ENCODE peak calls at places on chromosomes 1 and 21, in nine cellular contexts. V is GM19239; N is naive thymus-derived CD8-positive, alpha-beta T cell; O is activated naive CD4-positive, alpha-beta T cell; D is activated CD8-positive, alpha-beta memory T cell treated with anti-CD3 and anti-CD28 coated beads for 1 hour; Q is SK-MEL-5; C is non-pigmented ciliary epithelial cell; Z is heart left ventricle; T is ovary. W is an unnamed sample.

GRCh38 chr1:25744636-25745425 is 55.2 kb upstream of the SELENON start:
- DNase-seq in O (no peak), V (no peak), C (no peak), N (no peak), Q (no peak), Z (peak), T (no peak), D (no peak), W (no peak)

GRCh38 chr1:108801101-108801500 is 54.6 kb downstream of the STXBP3 start:
- DNase-seq in O (no peak), T (no peak), N (no peak), Q (no peak), C (no peak), V (no peak), D (no peak), Z (no peak), W (no peak)

GRCh38 chr1:153638261-153638660 is 4.4 kb downstream of the CHTOP start:
- DNase-seq in D (no peak), V (no peak), T (no peak), Z (no peak), O (no peak), Q (no peak), C (no peak), N (no peak), W (no peak)

GRCh38 chr1:95309031-95309459 is 75.0 kb downstream of the RWDD3 start:
- DNase-seq in V (no peak), N (no peak), Q (peak), O (no peak), D (no peak), Z (no peak), T (no peak), C (no peak), W (no peak)

GRCh38 chr1:108816049-108816882 is 40.6 kb downstream of the AKNAD1 start:
- DNase-seq in Q (peak), V (no peak), D (no peak), O (no peak), C (peak), Z (peak), T (peak), N (no peak), W (no peak)

GRCh38 chr21:32315511-32316362 is 17.1 kb downstream of the MRAP start:
- DNase-seq in V (no peak), N (no peak), Q (no peak), Z (no peak), O (no peak), D (no peak), C (no peak), T (no peak), W (no peak)

GRCh38 chr1:198099755-198100154 is 57.0 kb upstream of the NEK7 start:
- DNase-seq in N (no peak), Q (no peak), C (no peak), V (no peak), T (no peak), D (no peak), O (no peak), Z (no peak), W (no peak)

GRCh38 chr1:211237579-211237978 is 21.6 kb upstream of the RCOR3 start:
- DNase-seq in V (no peak), D (no peak), O (no peak), T (no peak), Z (no peak), Q (no peak), N (no peak), C (no peak), W (no peak)

GRCh38 chr1:18556364-18556763 is 74.3 kb upstream of the PAX7 start:
- DNase-seq in V (no peak), Z (no peak), Q (peak), D (no peak), T (no peak), C (no peak), O (no peak), N (no peak), W (no peak)

GRCh38 chr1:204565617-204566582 is 49.7 kb downstream of the MDM4 start:
- DNase-seq in V (peak), C (peak), O (peak), N (peak), T (peak), D (peak), Q (peak), Z (no peak), W (peak)

GRCh38 chr1:224579526-224579925 is 36.6 kb upstream of the CNIH3 start:
- DNase-seq in Z (no peak), Q (peak), N (no peak), O (no peak), D (no peak), T (no peak), V (no peak), C (peak), W (no peak)

GRCh38 chr1:227805606-227806197 is 9.8 kb upstream of the PRSS38 start:
- DNase-seq in N (no peak), O (no peak), C (peak), T (no peak), Q (no peak), Z (no peak), V (no peak), D (no peak), W (no peak)

GRCh38 chr1:96559707-96560588 is 161.6 kb upstream of the PTBP2 start:
- DNase-seq in V (no peak), T (no peak), C (peak), O (no peak), N (no peak), Q (no peak), D (no peak), Z (no peak), W (no peak)

GRCh38 chr1:210251680-210252490 is 19.3 kb downstream of the SERTAD4 start:
- DNase-seq in Q (no peak), C (no peak), V (no peak), T (peak), Z (no peak), N (no peak), D (no peak), O (no peak), W (no peak)

GRCh38 chr1:37017737-37018136 is 16.6 kb downstream of the GRIK3 start:
- DNase-seq in C (no peak), Q (peak), D (no peak), V (no peak), N (no peak), Z (no peak), O (no peak), T (no peak), W (no peak)

GRCh38 chr1:97094257-97094972 is 372.8 kb downstream of the PTBP2 start:
- DNase-seq in N (no peak), T (no peak), V (no peak), O (no peak), C (peak), D (no peak), Q (no peak), Z (no peak), W (no peak)

GRCh38 chr1:221335161-221336101 is 406.5 kb downstream of the DUSP10 start:
- DNase-seq in C (peak), T (no peak), V (no peak), N (no peak), D (no peak), O (no peak), Q (peak), Z (no peak), W (no peak)